ENCODE peak calls at places on chromosome 15, in ten cellular contexts. T, M, I, K, X, Q, U, H, N and Z are unnamed samples.

GRCh38 chr15:77640615-77641014 is 7.9 kb upstream of the LINGO1 start:
- DNase-seq in T (no peak), M (no peak), I (no peak), K (no peak), X (no peak), Q (no peak), U (no peak), H (no peak), N (no peak), Z (no peak)

GRCh38 chr15:81851307-81851706 is 194.5 kb downstream of the MEX3B start:
- DNase-seq in T (no peak), M (no peak), I (no peak), K (no peak), X (no peak), Q (no peak), U (no peak), H (no peak), N (no peak), Z (no peak)

GRCh38 chr15:57251308-57251707 is 125.0 kb upstream of the CGNL1 start:
- DNase-seq in T (no peak), M (no peak), I (no peak), K (no peak), X (no peak), Q (no peak), U (no peak), H (no peak), N (no peak), Z (no peak)

GRCh38 chr15:31486906-31487695 is 160.5 kb downstream of the KLF13 start:
- DNase-seq in T (no peak), M (no peak), I (no peak), K (no peak), X (no peak), Q (no peak), U (no peak), H (peak; percentile 42), N (no peak), Z (no peak)

GRCh38 chr15:64122936-64123351 is 27.2 kb downstream of the SNX1 start:
- DNase-seq in T (no peak), M (no peak), I (no peak), K (no peak), X (no peak), Q (no peak), U (no peak), H (no peak), N (no peak), Z (no peak)

GRCh38 chr15:74245342-74245931 is 9.3 kb downstream of the CCDC33 start:
- DNase-seq in T (peak; percentile 89), M (no peak), I (no peak), K (no peak), X (no peak), Q (no peak), U (peak; percentile 45), H (no peak), N (no peak), Z (no peak)

GRCh38 chr15:58332676-58333400 is 99.0 kb upstream of the LIPC start:
- DNase-seq in T (no peak), M (peak; percentile 84), I (no peak), K (no peak), X (peak; percentile 43), Q (no peak), U (no peak), H (no peak), N (peak; percentile 64), Z (no peak)

GRCh38 chr15:77497108-77497737 is 76.5 kb downstream of the HMG20A start:
- DNase-seq in T (peak; percentile 55), M (peak; percentile 59), I (no peak), K (peak; percentile 50), X (no peak), Q (no peak), U (peak; percentile 92), H (no peak), N (peak; percentile 57), Z (no peak)

GRCh38 chr15:25846377-25846776 is 16.8 kb downstream of the ATP10A start:
- DNase-seq in T (peak; percentile 11), M (no peak), I (peak; percentile 77), K (no peak), X (no peak), Q (no peak), U (no peak), H (no peak), N (no peak), Z (no peak)